ENCODE peak calls at places on chromosomes 3 and 15, in six cellular contexts. F is esophagus squamous epithelium, H is heart left ventricle, U is vagina, B is uterus, D is ovary. V is an unnamed sample.

GRCh38 chr15:74614744-74615312 is 808 bp upstream of the CLK3 start:
- DNase-seq in H (peak; percentile 88), U (no peak), F (no peak), B (no peak), D (peak; percentile 90), V (peak; percentile 97)

GRCh38 chr3:177127008-177127407 is 70.3 kb downstream of the TBL1XR1 start:
- DNase-seq in U (no peak), H (no peak), D (no peak), F (no peak), B (no peak), V (no peak)

GRCh38 chr3:183151716-183152385 is 10.7 kb downstream of the LAMP3 start:
- DNase-seq in D (no peak), U (no peak), F (no peak), B (no peak), H (no peak), V (no peak)

GRCh38 chr3:81962396-81962795 is 201.0 kb upstream of the GBE1 start:
- DNase-seq in B (no peak), H (no peak), U (no peak), D (no peak), F (no peak), V (no peak)

GRCh38 chr3:53513556-53514190 is 19.3 kb downstream of the CACNA1D start:
- DNase-seq in D (no peak), H (no peak), B (no peak), F (no peak), U (no peak), V (no peak)

GRCh38 chr15:44298878-44299277 is 10.4 kb downstream of the GOLM2 start:
- DNase-seq in B (no peak), H (no peak), D (no peak), U (no peak), F (no peak), V (no peak)

GRCh38 chr15:47803767-47804166 is 86.5 kb downstream of the SEMA6D start:
- DNase-seq in U (no peak), F (no peak), B (no peak), H (no peak), D (no peak), V (no peak)

GRCh38 chr15:46091860-46092450 is 457.1 kb downstream of the SQOR start:
- DNase-seq in H (no peak), B (no peak), U (no peak), D (no peak), F (no peak), V (no peak)

GRCh38 chr3:102790742-102791141 is 355.9 kb downstream of the ZPLD1 start:
- DNase-seq in F (no peak), B (no peak), D (no peak), U (no peak), H (no peak), V (no peak)

GRCh38 chr3:177599331-177599730 is 402.0 kb upstream of the TBL1XR1 start:
- DNase-seq in H (no peak), B (no peak), U (no peak), D (no peak), F (no peak), V (no peak)

GRCh38 chr3:30455840-30456239 is 150.6 kb upstream of the TGFBR2 start:
- DNase-seq in D (no peak), B (peak; percentile 85), F (no peak), H (no peak), U (no peak), V (no peak)

GRCh38 chr15:83014205-83014653 is 2.8 kb upstream of the C15orf40 start:
- DNase-seq in D (no peak), H (no peak), B (no peak), F (no peak), U (no peak), V (no peak)

GRCh38 chr3:113629941-113630340 is 66.5 kb downstream of the USF3 start:
- DNase-seq in F (no peak), B (no peak), H (no peak), D (no peak), U (no peak), V (no peak)

GRCh38 chr3:7263347-7264195 is 402.7 kb downstream of the GRM7 start:
- DNase-seq in H (no peak), U (no peak), D (no peak), B (no peak), F (no peak), V (no peak)

GRCh38 chr3:7264196-7264526 is 403.2 kb downstream of the GRM7 start:
- DNase-seq in F (no peak), U (no peak), B (no peak), D (no peak), H (no peak), V (no peak)

DNA sequence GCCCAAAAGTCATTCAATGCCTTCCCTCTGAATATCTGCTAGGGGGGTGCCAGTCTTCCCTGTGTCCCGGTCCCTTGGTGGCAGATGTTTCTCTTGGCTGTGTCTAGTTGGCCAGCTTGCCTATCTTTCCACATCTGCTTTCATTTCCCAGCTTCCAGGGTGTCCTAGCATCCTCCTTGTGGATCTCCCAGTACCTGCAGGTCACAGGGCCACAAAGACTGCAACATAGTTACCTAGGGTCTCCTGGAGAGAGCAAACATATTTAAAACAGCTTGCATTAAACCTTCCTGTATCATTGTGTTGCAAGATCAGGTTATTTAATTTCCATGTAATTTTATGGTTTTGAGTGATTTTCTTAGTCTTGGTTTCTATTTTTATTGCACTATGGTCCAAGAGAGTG is 400.1 kb downstream of the GRM7 start:
- DNase-seq in D (no peak), U (no peak), B (no peak), F (no peak), H (no peak), V (no peak)
- TF ChIP-seq POLR2A in D (no peak), U (no peak), B (no peak), F (no peak), H (no peak), V (no peak)

DNA sequence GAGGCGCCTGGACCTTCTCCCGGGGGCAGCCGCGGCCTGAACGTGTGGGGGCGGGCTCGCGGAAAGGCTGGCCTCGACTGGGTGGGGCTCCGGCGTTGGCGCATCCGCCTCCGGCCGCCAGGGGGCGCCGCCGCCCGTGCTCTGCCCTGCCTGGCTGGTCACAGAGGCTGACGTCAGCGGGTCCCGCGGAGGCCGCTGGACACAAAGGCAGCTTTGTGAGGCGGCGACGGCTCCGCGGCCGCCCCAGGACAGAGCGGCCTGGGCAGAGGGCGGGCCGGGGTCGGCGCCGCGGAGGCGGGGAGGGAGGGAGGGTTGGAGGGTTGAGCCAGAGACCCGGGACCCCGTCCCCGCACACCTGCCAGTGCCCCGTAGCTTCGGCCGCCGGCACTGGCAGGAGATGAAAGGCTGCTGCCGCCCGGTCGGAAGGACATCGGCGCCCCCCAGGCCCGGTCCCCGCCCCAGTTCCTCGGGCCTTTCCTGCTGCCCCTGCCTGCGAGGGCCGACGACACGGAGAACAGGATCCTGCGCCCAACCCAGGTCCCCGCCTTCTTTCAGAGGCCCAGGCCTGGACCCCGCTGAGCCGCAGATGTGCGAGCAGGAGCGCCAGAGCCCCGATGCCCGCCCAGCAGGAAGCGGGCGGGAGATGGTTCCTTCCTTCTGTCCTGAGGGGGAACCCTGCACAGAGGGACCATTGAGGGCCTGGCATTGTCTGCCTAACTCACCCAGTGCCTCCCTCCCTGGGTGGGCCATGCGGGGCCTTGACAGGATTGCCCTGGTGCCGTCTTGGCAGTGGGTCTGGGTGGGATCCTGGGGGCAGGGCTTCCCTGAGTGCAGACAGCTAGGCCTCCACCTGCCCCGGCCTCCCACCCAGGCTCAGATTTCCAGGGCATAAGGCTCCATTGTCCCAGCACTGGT is 8.7 kb upstream of the SEMA3B start:
- DNase-seq in F (peak; percentile 48), D (peak; percentile 96), U (no peak), H (peak; percentile 95), B (peak; percentile 92), V (peak; percentile 99)
- TF ChIP-seq POLR2A in F (peak; percentile 72), D (peak; percentile 92), U (no peak), H (no peak), B (peak; percentile 77), V (no peak)

GRCh38 chr15:90035095-90035834 is 34.1 kb downstream of the ZNF710 start:
- DNase-seq in D (no peak), F (no peak), B (peak; percentile 33), H (peak; percentile 63), U (no peak), V (peak; percentile 91)
- TF ChIP-seq POLR2A in D (no peak), F (peak; percentile 13), B (no peak), H (no peak), U (no peak), V (peak; percentile 4)

GRCh38 chr15:100601158-100601557 is 826 bp downstream of the LINS1 start:
- DNase-seq in U (no peak), F (no peak), H (no peak), D (no peak), B (no peak), V (peak; percentile 77)

GRCh38 chr15:100601628-100602063 is 338 bp downstream of the LINS1 start:
- DNase-seq in D (no peak), U (no peak), F (no peak), H (no peak), B (no peak), V (no peak)

GRCh38 chr15:100598655-100599054 is 3.3 kb downstream of the LINS1 start:
- DNase-seq in D (no peak), B (no peak), H (no peak), U (no peak), F (no peak), V (no peak)

GRCh38 chr15:100602822-100603393 is 519 bp downstream of the ASB7 start:
- DNase-seq in F (no peak), B (no peak), U (no peak), H (no peak), D (peak; percentile 30), V (peak; percentile 78)

DNA sequence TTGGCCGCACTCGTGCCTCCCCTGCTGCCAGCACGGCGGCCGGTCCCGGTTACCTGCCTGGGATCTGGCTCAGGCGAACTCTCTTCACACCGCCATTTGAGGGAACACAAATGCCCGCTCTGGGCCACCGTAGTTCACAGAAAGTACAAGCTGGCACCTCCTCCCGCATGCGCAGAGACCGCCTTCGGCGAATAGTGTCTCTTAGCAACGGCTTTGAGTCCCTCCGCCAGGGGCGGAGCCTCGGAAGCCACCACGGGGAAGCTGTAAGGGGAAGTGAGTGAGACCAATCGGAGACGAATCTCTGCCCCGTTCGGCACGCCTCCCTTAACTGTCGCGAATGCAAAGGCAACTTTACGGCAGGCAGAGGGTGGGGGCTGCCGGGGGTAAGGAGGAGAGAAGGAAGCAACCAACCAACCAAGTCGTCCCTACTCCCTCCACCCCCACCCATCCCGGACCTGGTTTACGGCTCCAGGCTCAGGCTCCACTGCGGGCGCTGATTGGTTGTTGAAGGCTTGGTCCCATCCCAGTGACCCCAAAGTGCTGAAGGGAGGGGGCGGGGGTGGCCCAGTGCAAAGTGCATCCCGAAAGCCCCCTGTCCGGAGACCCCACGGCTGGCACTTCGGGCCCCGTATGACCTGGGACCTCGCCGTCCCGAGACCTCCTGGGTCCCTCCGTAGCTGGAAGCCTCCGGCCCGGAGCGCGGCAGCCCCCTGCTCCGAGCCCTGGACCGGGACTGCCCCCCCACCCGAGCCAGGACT is at the start of the genes ASB7 and LINS1:
- DNase-seq in H (peak; percentile 100), U (peak; percentile 100), B (peak; percentile 100), D (peak; percentile 100), F (peak; percentile 98), V (peak; percentile 100)
- TF ChIP-seq POLR2A in H (no peak), U (no peak), B (no peak), D (no peak), F (peak; percentile 46), V (no peak)

V was measured in spleen.